ENCODE peak calls at places on chromosome 14, in five cellular contexts. Y is hepatic stellate cell, L is NCI-H1694 treated with DMSO at 0.1 percent for 48 hours, X is HCEC 1CT, R is M059J. Q is an unnamed sample.

GRCh38 chr14:61611880-61612630 is 83.3 kb upstream of the HIF1A start:
- DNase-seq in Y (no peak), L (no peak), X (no peak), R (no peak), Q (no peak)

GRCh38 chr14:75286313-75286712 is 7.7 kb downstream of the FOS start:
- DNase-seq in Y (no peak), L (no peak), X (no peak), R (no peak), Q (no peak)

GRCh38 chr14:56482306-56482705 is 97.3 kb upstream of the TMEM260 start:
- DNase-seq in Y (no peak), L (peak), X (no peak), R (peak), Q (no peak)

GRCh38 chr14:34355584-34356266 is 106.3 kb downstream of the SPTSSA start:
- DNase-seq in Y (no peak), L (peak), X (peak), R (peak), Q (peak)

GRCh38 chr14:61644834-61645233 is 50.5 kb upstream of the HIF1A start:
- DNase-seq in Y (no peak), L (peak), X (peak), R (no peak), Q (no peak)

GRCh38 chr14:35940291-35940690 is 114.2 kb downstream of the BRMS1L start:
- DNase-seq in Y (no peak), L (no peak), X (no peak), R (no peak), Q (no peak)

GRCh38 chr14:20512139-20512905 is 7.0 kb downstream of the RNASE10 start:
- DNase-seq in Y (no peak), L (no peak), X (no peak), R (no peak), Q (peak)

GRCh38 chr14:51616724-51617409 is 34.8 kb upstream of the FRMD6 start:
- DNase-seq in Y (no peak), L (no peak), X (peak), R (peak), Q (peak)

GRCh38 chr14:95953111-95953724 is 76.6 kb downstream of the TUNAR start:
- DNase-seq in Y (no peak), L (no peak), X (no peak), R (peak), Q (no peak)

GRCh38 chr14:102575479-102576428 is 16.7 kb upstream of the RCOR1 start:
- DNase-seq in Y (no peak), L (no peak), X (no peak), R (no peak), Q (no peak)

GRCh38 chr14:84584526-84584925 is 945.4 kb upstream of the FLRT2 start:
- DNase-seq in Y (no peak), L (no peak), X (no peak), R (no peak), Q (no peak)

GRCh38 chr14:96626916-96627315 is 124.7 kb downstream of the PAPOLA start:
- DNase-seq in Y (no peak), L (no peak), X (no peak), R (no peak), Q (no peak)

GRCh38 chr14:26528415-26529182 is 69.2 kb downstream of the NOVA1 start:
- DNase-seq in Y (no peak), L (no peak), X (no peak), R (no peak), Q (no peak)

GRCh38 chr14:57961793-57962075 is 95.8 kb upstream of the SLC35F4 start:
- DNase-seq in Y (no peak), L (no peak), X (no peak), R (no peak), Q (no peak)

GRCh38 chr14:91934554-91935285 is 12.8 kb downstream of the FBLN5 start:
- DNase-seq in Y (no peak), L (no peak), X (no peak), R (no peak), Q (no peak)

GRCh38 chr14:42683690-42684089 is 1077.0 kb downstream of the LRFN5 start:
- DNase-seq in Y (no peak), L (no peak), X (no peak), R (peak), Q (no peak)

GRCh38 chr14:58059121-58059520 is 92.9 kb downstream of the ARMH4 start:
- DNase-seq in Y (no peak), L (no peak), X (no peak), R (no peak), Q (no peak)

GRCh38 chr14:61477845-61478438 is 156.6 kb downstream of the PRKCH start:
- DNase-seq in Y (no peak), L (no peak), X (peak), R (peak), Q (peak)

GRCh38 chr14:93543766-93544165 is 113.0 kb downstream of the UNC79 start:
- DNase-seq in Y (peak), L (peak), X (peak), R (peak), Q (peak)

GRCh38 chr14:103657466-103657865 is 28.5 kb downstream of the KLC1 start:
- DNase-seq in Y (peak), L (no peak), X (peak), R (no peak), Q (no peak)